ENCODE peak calls at places on chromosomes 7 and 10, in ten cellular contexts. W is ovary, L is K562, V is spleen, X is A549, I is suprapubic skin, G is erythroblast, N is stomach, C is HCT116, Z is sigmoid colon. A is an unnamed sample.
A peak's percentile ranks its signal among the peaks of the same experiment; 100 is the strongest.

GRCh38 chr7:102220929-102221850 is 65.5 kb upstream of the SH2B2 start:
- DNase-seq in W (no peak), L (no peak), V (no peak), X (no peak), I (no peak), G (no peak), N (no peak), C (no peak), Z (no peak), A (no peak)

GRCh38 chr7:43501881-43502280 is 81.0 kb upstream of the STK17A start:
- DNase-seq in W (no peak), L (no peak), V (no peak), X (no peak), I (no peak), G (no peak), N (no peak), C (no peak), Z (no peak), A (no peak)

GRCh38 chr7:158734861-158735260 is 30.3 kb upstream of the NCAPG2 start:
- DNase-seq in W (no peak), L (no peak), V (no peak), X (no peak), I (no peak), G (no peak), N (no peak), C (no peak), Z (no peak), A (peak; percentile 80)

GRCh38 chr10:121498071-121498470 is 100.2 kb downstream of the FGFR2 start:
- DNase-seq in W (no peak), L (no peak), V (no peak), X (no peak), I (no peak), G (no peak), N (no peak), C (no peak), Z (no peak), A (no peak)

GRCh38 chr10:103548581-103549348 is 55.3 kb downstream of the NEURL1 start:
- DNase-seq in W (no peak), L (no peak), V (peak; percentile 60), X (no peak), I (peak; percentile 31), G (no peak), N (peak; percentile 44), C (no peak), Z (no peak), A (no peak)

GRCh38 chr7:80565554-80565953 is 53.7 kb upstream of the GNAT3 start:
- DNase-seq in W (no peak), L (no peak), V (no peak), X (no peak), I (no peak), G (no peak), N (no peak), C (no peak), Z (no peak), A (no peak)

GRCh38 chr7:130695840-130696239 is 9.5 kb upstream of the TSGA13 start:
- DNase-seq in W (no peak), L (peak; percentile 62), V (no peak), X (peak; percentile 64), I (no peak), G (peak; percentile 19), N (no peak), C (peak; percentile 46), Z (no peak), A (peak; percentile 57)

GRCh38 chr7:24763303-24763901 is 6.1 kb upstream of the GSDME start:
- DNase-seq in W (no peak), L (peak; percentile 59), V (no peak), X (no peak), I (no peak), G (no peak), N (no peak), C (no peak), Z (no peak), A (no peak)

GRCh38 chr10:77578583-77579227 is 58.9 kb downstream of the KCNMA1 start:
- DNase-seq in W (no peak), L (no peak), V (no peak), X (peak; percentile 81), I (no peak), G (no peak), N (no peak), C (no peak), Z (peak; percentile 44), A (no peak)

GRCh38 chr7:7521259-7521658 is 14.4 kb downstream of the COL28A1 start:
- DNase-seq in W (no peak), L (peak; percentile 33), V (no peak), X (peak; percentile 37), I (no peak), G (no peak), N (no peak), C (no peak), Z (no peak), A (peak; percentile 23)

GRCh38 chr7:139583826-139584553 is 60.5 kb downstream of the CLEC2L start:
- DNase-seq in W (no peak), L (no peak), V (peak; percentile 61), X (no peak), I (no peak), G (no peak), N (peak; percentile 15), C (no peak), Z (no peak), A (no peak)

GRCh38 chr7:114973147-114973546 is 51.3 kb downstream of the MDFIC start:
- DNase-seq in W (no peak), L (no peak), V (no peak), X (no peak), I (no peak), G (no peak), N (no peak), C (no peak), Z (no peak), A (no peak)

GRCh38 chr7:27277628-27278027 is 35.0 kb downstream of the EVX1 start:
- DNase-seq in W (no peak), L (peak; percentile 6), V (no peak), X (peak; percentile 77), I (no peak), G (no peak), N (peak; percentile 30), C (peak; percentile 29), Z (no peak), A (no peak)

GRCh38 chr7:67825356-67825755 is 828.7 kb downstream of the TYW1 start:
- DNase-seq in W (no peak), L (no peak), V (no peak), X (no peak), I (no peak), G (no peak), N (no peak), C (no peak), Z (no peak), A (no peak)

GRCh38 chr7:73980206-73980605 is 47.8 kb upstream of the ELN start:
- DNase-seq in W (no peak), L (no peak), V (peak; percentile 6), X (no peak), I (peak; percentile 18), G (no peak), N (no peak), C (no peak), Z (no peak), A (no peak)

GRCh38 chr10:68074775-68075549 is at the start of gene HERC4:
- DNase-seq in W (peak; percentile 93), L (peak; percentile 97), V (peak; percentile 97), X (peak; percentile 94), I (peak; percentile 97), G (peak; percentile 93), N (peak; percentile 94), C (peak; percentile 79), Z (peak; percentile 98), A (peak; percentile 96)
- TF ChIP-seq POLR2A in W (peak; percentile 79), L (peak; percentile 91), V (peak; percentile 78), X (peak; percentile 57), I (no peak), G (peak; percentile 72), N (no peak), C (no peak), Z (peak; percentile 77), A (peak; percentile 76)

GRCh38 chr10:89251417-89252224 is at the start of gene LIPA:
- DNase-seq in W (peak; percentile 95), L (peak; percentile 1), V (peak; percentile 99), X (peak; percentile 98), I (peak; percentile 96), G (peak; percentile 95), N (peak; percentile 94), C (peak; percentile 97), Z (peak; percentile 98), A (peak; percentile 99)
- TF ChIP-seq POLR2A in W (no peak), L (no peak), V (peak; percentile 91), X (peak; percentile 62), I (no peak), G (peak; percentile 18), N (no peak), C (no peak), Z (no peak), A (peak; percentile 63)

DNA sequence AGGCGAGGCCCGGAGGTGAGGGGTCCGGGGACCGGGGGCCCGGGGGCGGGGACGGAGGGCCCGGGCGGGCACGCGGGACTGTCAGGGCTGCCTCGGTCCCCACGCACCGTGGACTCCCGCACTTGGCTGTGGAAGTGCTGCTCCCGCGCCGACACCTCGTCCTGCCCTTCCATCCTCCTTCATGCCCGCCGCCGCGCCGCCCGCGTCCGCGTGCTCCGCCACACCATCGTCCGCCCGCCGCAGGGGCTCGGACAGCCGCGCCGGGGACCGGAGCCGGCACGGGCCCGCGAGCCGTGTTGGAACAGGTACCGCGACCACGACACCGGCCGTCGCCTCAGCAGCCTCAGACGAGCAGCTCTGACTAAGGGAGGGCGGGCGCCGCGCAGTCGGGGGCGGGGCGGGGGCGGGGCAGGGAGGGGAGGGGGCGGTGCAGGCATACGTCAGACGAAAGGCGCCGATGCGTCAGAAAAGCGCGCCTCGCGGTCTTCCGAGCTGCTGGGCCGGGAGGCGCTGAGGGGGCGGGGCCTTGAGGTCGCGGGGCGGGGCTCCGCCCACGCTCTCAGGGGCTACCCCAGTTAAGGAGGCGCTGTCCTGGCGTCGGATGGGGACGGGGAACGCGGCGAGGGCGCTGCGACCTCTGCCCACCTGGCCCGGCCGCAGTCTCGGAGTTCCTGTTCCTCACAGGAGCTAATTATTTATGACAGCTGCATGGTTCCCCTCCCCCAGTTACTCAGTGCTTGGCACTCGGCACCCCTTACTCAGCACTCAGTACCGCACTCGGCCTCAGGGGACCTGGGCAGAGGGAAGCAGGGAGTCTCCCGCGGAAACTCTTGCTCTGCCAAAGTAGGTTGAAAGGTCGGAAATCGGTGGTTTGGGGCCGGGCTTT is at the start of gene LMBR1:
- DNase-seq in W (peak; percentile 92), L (peak; percentile 98), V (peak; percentile 99), X (peak; percentile 96), I (peak; percentile 95), G (peak; percentile 97), N (peak; percentile 96), C (peak; percentile 88), Z (peak; percentile 97), A (peak; percentile 98)
- TF ChIP-seq POLR2A in W (peak; percentile 79), L (peak; percentile 94), V (peak; percentile 77), X (peak; percentile 88), I (no peak), G (peak; percentile 84), N (no peak), C (peak; percentile 83), Z (peak; percentile 38), A (peak; percentile 84)

DNA sequence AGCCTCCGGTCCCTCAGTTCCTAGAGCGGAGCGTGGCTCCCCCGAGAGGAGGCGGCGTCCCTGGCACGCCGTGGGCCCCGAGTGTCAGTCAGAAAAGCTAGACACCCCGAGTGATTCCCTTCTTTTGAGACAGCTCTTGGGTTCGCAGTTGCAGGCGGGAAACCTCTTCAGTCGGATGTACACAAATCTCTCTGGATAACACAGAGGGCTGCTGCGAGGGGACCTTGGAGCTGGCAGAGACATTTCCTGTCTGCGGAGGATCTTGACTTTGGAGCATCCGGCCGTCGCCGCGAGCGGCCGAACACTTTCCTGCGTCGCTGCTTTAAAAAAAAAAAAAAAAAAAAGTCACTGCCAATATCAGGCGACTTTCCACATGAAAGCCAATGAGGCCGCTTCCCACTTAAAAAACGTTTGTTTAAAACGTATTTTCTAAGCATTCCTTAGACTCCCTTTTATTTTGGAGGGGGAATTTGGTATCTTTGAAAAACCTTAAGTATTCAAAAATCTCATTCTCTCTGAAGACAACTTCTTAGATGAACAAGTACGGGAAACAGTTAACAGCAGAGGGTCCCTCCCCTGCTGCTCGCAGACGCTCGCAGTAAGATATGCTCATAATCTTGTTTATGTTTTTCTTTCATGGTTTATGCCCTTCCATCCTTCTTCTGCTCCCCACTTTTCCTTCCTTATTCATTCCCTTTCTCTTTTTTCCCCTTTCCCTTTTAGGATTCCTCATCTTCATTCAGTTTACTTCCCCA is 9.9 kb downstream of the HHEX start:
- DNase-seq in W (no peak), L (peak; percentile 78), V (peak; percentile 87), X (peak; percentile 71), I (no peak), G (peak; percentile 44), N (no peak), C (no peak), Z (no peak), A (peak; percentile 85)
- TF ChIP-seq POLR2A in W (no peak), L (peak; percentile 64), V (no peak), X (peak; percentile 20), I (no peak), G (peak; percentile 21), N (no peak), C (no peak), Z (no peak), A (peak; percentile 19)